ENCODE peak calls at places on chromosomes 6 and 20, in five cellular contexts. R is heart left ventricle, K is stomach, Y is ovary, S is IMR-90. C is an unnamed sample.

GRCh38 chr6:25173951-25174474 is 105.2 kb upstream of the CARMIL1 start:
- DNase-seq in K (no peak), Y (no peak), R (no peak), S (peak), C (no peak)

GRCh38 chr6:82362868-82363267 is 749 bp upstream of the TPBG start:
- DNase-seq in S (peak), Y (no peak), K (no peak), R (peak), C (peak)

GRCh38 chr6:1724124-1724523 is 114.4 kb downstream of the FOXC1 start:
- DNase-seq in R (no peak), S (no peak), K (no peak), Y (no peak), C (no peak)

GRCh38 chr6:129936329-129937165 is 75.4 kb upstream of the TMEM244 start:
- DNase-seq in R (peak), S (peak), Y (no peak), K (peak), C (no peak)

GRCh38 chr6:32183030-32183429 is 1.0 kb downstream of the AGER start:
- DNase-seq in R (no peak), S (no peak), Y (no peak), K (no peak), C (no peak)

GRCh38 chr20:3161316-3162079 is 1.8 kb upstream of the FASTKD5 start:
- DNase-seq in S (no peak), R (no peak), Y (no peak), K (no peak), C (no peak)

GRCh38 chr20:43973231-43973630 is 58.6 kb downstream of the TOX2 start:
- DNase-seq in R (no peak), Y (no peak), S (no peak), K (no peak), C (no peak)

GRCh38 chr6:130825772-130826441 is 1.3 kb upstream of the SMLR1 start:
- DNase-seq in Y (no peak), S (no peak), K (no peak), R (no peak), C (no peak)

GRCh38 chr6:112038268-112038667 is 15.6 kb upstream of the CCN6 start:
- DNase-seq in Y (no peak), K (no peak), R (no peak), S (no peak), C (no peak)

GRCh38 chr20:47102629-47103028 is 208.0 kb downstream of the EYA2 start:
- DNase-seq in Y (no peak), S (no peak), R (peak), K (no peak), C (no peak)

GRCh38 chr20:47097691-47098622 is 203.3 kb downstream of the EYA2 start:
- DNase-seq in S (no peak), Y (no peak), R (no peak), K (no peak), C (no peak)

GRCh38 chr20:47099749-47100515 is 205.3 kb downstream of the EYA2 start:
- DNase-seq in S (peak), Y (no peak), R (peak), K (no peak), C (peak)

GRCh38 chr20:47095690-47096089 is 201.0 kb downstream of the EYA2 start:
- DNase-seq in K (no peak), S (no peak), R (no peak), Y (no peak), C (no peak)

GRCh38 chr20:47099093-47099492 is 204.4 kb downstream of the EYA2 start:
- DNase-seq in R (no peak), Y (no peak), K (no peak), S (no peak), C (no peak)
- TF ChIP-seq POLR2A in R (no peak), Y (no peak), K (no peak), S (no peak), C (no peak)

GRCh38 chr6:85679445-85680123 is 36.9 kb upstream of the SYNCRIP start:
- DNase-seq in R (no peak), K (no peak), S (no peak), Y (no peak), C (no peak)

GRCh38 chr6:85678602-85679444 is 36.1 kb upstream of the SYNCRIP start:
- DNase-seq in K (peak), Y (peak), R (peak), S (peak), C (peak)

GRCh38 chr6:85678000-85678601 is 35.4 kb upstream of the SYNCRIP start:
- DNase-seq in K (no peak), R (no peak), S (no peak), Y (no peak), C (no peak)

GRCh38 chr6:85677243-85677956 is 34.7 kb upstream of the SYNCRIP start:
- DNase-seq in R (no peak), S (no peak), K (no peak), Y (no peak), C (no peak)

GRCh38 chr6:85680388-85680787 is 37.7 kb upstream of the SYNCRIP start:
- DNase-seq in R (no peak), Y (no peak), K (no peak), S (no peak), C (no peak)
- H3K4me3 ChIP-seq in R (no peak), Y (no peak), K (no peak), S (peak), C (no peak)

GRCh38 chr6:45703041-45703739 is 312.5 kb downstream of the CLIC5 start:
- DNase-seq in Y (no peak), K (no peak), S (peak), R (no peak), C (no peak)

GRCh38 chr6:45697605-45698004 is 318.1 kb downstream of the CLIC5 start:
- DNase-seq in K (no peak), S (peak), Y (no peak), R (no peak), C (no peak)

GRCh38 chr6:45699663-45700062 is 316.0 kb downstream of the CLIC5 start:
- DNase-seq in R (no peak), Y (no peak), K (no peak), S (no peak), C (no peak)

GRCh38 chr6:45696738-45697137 is 318.9 kb downstream of the CLIC5 start:
- DNase-seq in R (no peak), K (no peak), S (no peak), Y (no peak), C (no peak)

GRCh38 chr6:45698046-45698445 is 317.6 kb downstream of the CLIC5 start:
- DNase-seq in K (no peak), S (no peak), Y (no peak), R (no peak), C (no peak)
- H3K27ac ChIP-seq in K (no peak), S (peak), Y (no peak), R (no peak), C (no peak)

DNA sequence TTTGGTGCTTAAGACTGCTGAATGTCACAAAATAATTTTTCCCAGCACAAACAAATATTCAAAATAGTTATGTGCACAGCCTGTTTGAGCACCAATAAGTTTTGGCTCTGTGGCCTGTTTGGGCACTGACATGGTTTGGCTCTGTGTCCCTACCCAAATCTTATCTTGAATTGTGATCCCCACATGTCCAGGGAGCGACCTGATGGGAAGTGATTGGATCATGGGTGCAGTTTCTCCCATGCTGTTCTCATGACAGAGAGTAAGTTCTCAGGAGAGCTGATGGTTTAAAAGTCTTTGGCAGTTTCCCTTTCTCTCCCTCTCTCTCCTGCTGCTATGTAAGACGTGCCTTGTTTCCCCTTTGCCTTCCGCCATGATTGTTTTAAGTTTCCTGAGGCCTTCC is 146.0 kb upstream of the ESR1 start:
- DNase-seq in K (no peak), S (no peak), Y (no peak), R (no peak), C (no peak)
- TF ChIP-seq POLR2A in K (no peak), S (no peak), Y (no peak), R (no peak), C (no peak)

GRCh38 chr6:163563303-163563702 is 148.8 kb downstream of the QKI start:
- DNase-seq in R (no peak), K (no peak), S (no peak), Y (no peak), C (no peak)
- H3K4me3 ChIP-seq in R (no peak), K (no peak), S (no peak), Y (no peak), C (no peak)

DNA sequence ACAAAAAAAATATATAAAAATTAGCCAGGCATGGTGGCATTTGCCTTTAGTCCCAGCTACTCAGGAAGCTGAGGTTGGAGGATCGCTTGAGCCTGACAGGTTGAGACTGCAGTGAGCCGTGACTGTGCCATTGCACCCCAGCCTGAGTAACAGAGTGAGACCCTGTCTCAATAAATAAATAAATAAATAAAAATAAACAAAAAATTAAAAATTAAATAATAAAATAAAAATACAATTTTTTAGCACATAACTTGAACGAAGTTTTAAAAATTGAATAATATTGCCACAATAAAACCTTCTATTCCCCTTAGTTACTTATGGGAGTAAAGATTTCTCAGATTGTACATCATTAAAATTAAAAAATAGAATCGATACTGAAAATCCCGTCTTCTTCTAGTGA is 29.2 kb upstream of the CGA start:
- DNase-seq in K (no peak), S (no peak), Y (no peak), R (no peak), C (no peak)
- H3K27ac ChIP-seq in K (no peak), S (no peak), Y (no peak), R (no peak), C (no peak)

GRCh38 chr6:138428943-138429616 is 25.1 kb downstream of the HEBP2 start:
- DNase-seq in K (no peak), S (peak), R (no peak), Y (no peak), C (no peak)
- TF ChIP-seq POLR2A in K (no peak), S (no peak), R (no peak), Y (no peak), C (no peak)

DNA sequence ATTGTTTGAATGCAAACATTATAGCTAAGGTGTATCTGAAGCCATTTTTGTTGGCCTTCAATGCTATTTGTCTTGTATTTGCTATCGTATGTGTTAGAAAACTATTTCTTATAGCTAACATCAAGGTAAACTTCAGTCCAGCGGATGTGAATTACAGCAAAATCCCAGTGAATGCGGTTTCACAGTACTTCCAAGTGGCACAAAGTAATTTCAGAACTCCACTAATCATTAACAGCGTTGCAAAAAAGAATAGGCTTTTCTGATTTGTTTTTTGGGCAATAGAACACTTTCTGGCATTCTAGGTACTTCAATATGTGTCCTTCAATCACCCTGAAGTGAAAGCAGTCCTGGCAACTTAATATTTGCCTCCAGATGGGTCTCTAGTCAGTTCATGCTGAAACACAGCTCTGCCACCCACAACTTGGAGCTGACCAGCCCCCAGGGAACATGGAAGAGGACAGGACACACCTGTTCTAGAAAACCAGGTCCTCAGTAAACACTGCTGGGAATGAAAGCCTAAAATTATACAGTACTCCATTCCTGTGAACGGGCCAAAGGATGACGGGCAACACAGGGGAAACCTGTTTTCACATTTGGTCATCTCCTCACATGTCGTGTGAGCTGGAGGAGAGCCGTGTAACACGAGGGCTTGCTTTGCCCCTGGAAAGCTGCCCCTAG is 9.7 kb upstream of the MRPS10 start:
- DNase-seq in K (no peak), S (no peak), R (no peak), Y (no peak), C (no peak)
- H3K4me3 ChIP-seq in K (no peak), S (no peak), R (no peak), Y (no peak), C (no peak)

GRCh38 chr20:37397076-37397953 is 51.4 kb downstream of the SRC start:
- DNase-seq in Y (no peak), R (no peak), K (no peak), S (no peak), C (no peak)
- H3K27ac ChIP-seq in Y (no peak), R (no peak), K (no peak), S (no peak), C (no peak)

GRCh38 chr20:1894471-1894950 is 696 bp upstream of the SIRPA start:
- DNase-seq in Y (peak), R (peak), K (peak), S (peak), C (peak)
- TF ChIP-seq POLR2A in Y (no peak), R (no peak), K (no peak), S (peak), C (no peak)

C was measured in uterus.